ENCODE peak calls at places on chromosome 17, in five cellular contexts. Z, N, R, P and I are unnamed samples.

GRCh38 chr17:40315678-40316570 is 6.9 kb downstream of the RARA start:
- DNase-seq in Z (peak; percentile 21), N (no peak), R (no peak), P (peak; percentile 50), I (no peak)

GRCh38 chr17:15926039-15926740 is 18.7 kb upstream of the ADORA2B start:
- DNase-seq in Z (no peak), N (no peak), R (peak; percentile 95), P (no peak), I (no peak)

GRCh38 chr17:44906987-44907681 is 7.9 kb upstream of the EFTUD2 start:
- DNase-seq in Z (no peak), N (peak; percentile 23), R (peak; percentile 32), P (no peak), I (no peak)

GRCh38 chr17:19386276-19386863 is 620 bp downstream of the MFAP4 start:
- DNase-seq in Z (peak; percentile 85), N (peak; percentile 72), R (peak; percentile 90), P (no peak), I (peak; percentile 96)

GRCh38 chr17:76414334-76415295 is 30.2 kb downstream of the SPHK1 start:
- DNase-seq in Z (peak; percentile 80), N (peak; percentile 62), R (peak; percentile 71), P (no peak), I (peak; percentile 45)

GRCh38 chr17:45316271-45317112 is at the start of gene MAP3K14:
- DNase-seq in Z (peak; percentile 75), N (peak; percentile 57), R (peak; percentile 81), P (peak; percentile 84), I (peak; percentile 54)

GRCh38 chr17:56510554-56511342 is 82.8 kb upstream of the NOG start:
- DNase-seq in Z (no peak), N (no peak), R (no peak), P (peak; percentile 50), I (no peak)

GRCh38 chr17:30309591-30309990 is 17.8 kb upstream of the BLMH start:
- DNase-seq in Z (no peak), N (peak; percentile 82), R (no peak), P (no peak), I (peak; percentile 36)

GRCh38 chr17:77318491-77319210 is 177.9 kb downstream of the SEC14L1 start:
- DNase-seq in Z (peak; percentile 78), N (no peak), R (peak; percentile 70), P (peak; percentile 50), I (peak; percentile 54)

GRCh38 chr17:40350410-40351184 is 13.9 kb downstream of the GJD3 start:
- DNase-seq in Z (peak; percentile 32), N (no peak), R (no peak), P (no peak), I (peak; percentile 35)

GRCh38 chr17:61486135-61487120 is 34.2 kb downstream of the TBX4 start:
- DNase-seq in Z (peak; percentile 17), N (no peak), R (peak; percentile 66), P (no peak), I (no peak)

GRCh38 chr17:67863624-67864247 is 38.4 kb downstream of the BPTF start:
- DNase-seq in Z (no peak), N (no peak), R (no peak), P (no peak), I (no peak)

GRCh38 chr17:13395346-13395745 is 206.4 kb downstream of the HS3ST3A1 start:
- DNase-seq in Z (no peak), N (no peak), R (no peak), P (no peak), I (peak; percentile 71)

GRCh38 chr17:60845012-60845411 is 167.4 kb downstream of the BCAS3 start:
- DNase-seq in Z (no peak), N (no peak), R (no peak), P (no peak), I (no peak)

GRCh38 chr17:58306131-58306951 is 22.3 kb downstream of the TSPOAP1 start:
- DNase-seq in Z (peak; percentile 2), N (no peak), R (no peak), P (peak; percentile 27), I (no peak)

GRCh38 chr17:32335647-32336046 is 6.3 kb downstream of the C17orf75 start:
- DNase-seq in Z (no peak), N (peak; percentile 84), R (no peak), P (no peak), I (peak; percentile 72)

GRCh38 chr17:6145946-6146345 is 75.8 kb downstream of the WSCD1 start:
- DNase-seq in Z (no peak), N (no peak), R (no peak), P (no peak), I (no peak)

GRCh38 chr17:77869665-77870132 is 88.8 kb upstream of the TNRC6C start:
- DNase-seq in Z (no peak), N (no peak), R (no peak), P (peak; percentile 60), I (no peak)

GRCh38 chr17:59683283-59683682 is 23.9 kb downstream of the PTRH2 start:
- DNase-seq in Z (no peak), N (no peak), R (no peak), P (no peak), I (no peak)

GRCh38 chr17:61927211-61928100 is at the start of gene INTS2:
- DNase-seq in Z (peak; percentile 95), N (peak; percentile 95), R (peak; percentile 96), P (peak; percentile 97), I (peak; percentile 94)

GRCh38 chr17:76011951-76012350 is 11.3 kb downstream of the CDK3 start:
- DNase-seq in Z (no peak), N (no peak), R (no peak), P (no peak), I (no peak)

GRCh38 chr17:53193044-53193443 is 629.7 kb upstream of the KIF2B start:
- DNase-seq in Z (no peak), N (no peak), R (no peak), P (no peak), I (no peak)
- H3K4me3 ChIP-seq in Z (no peak overlapping the region), N (no peak overlapping the region), R (no peak overlapping the region), P (no peak overlapping the region), I (no peak overlapping the region)

GRCh38 chr17:7825206-7825980 is 8.6 kb upstream of the KDM6B start:
- DNase-seq in Z (peak; percentile 53), N (no peak), R (no peak), P (no peak), I (no peak)
- TF ChIP-seq CTCF in Z (peak; percentile 35), N (no peak), R (peak; percentile 15), P (no peak), I (no peak)

DNA sequence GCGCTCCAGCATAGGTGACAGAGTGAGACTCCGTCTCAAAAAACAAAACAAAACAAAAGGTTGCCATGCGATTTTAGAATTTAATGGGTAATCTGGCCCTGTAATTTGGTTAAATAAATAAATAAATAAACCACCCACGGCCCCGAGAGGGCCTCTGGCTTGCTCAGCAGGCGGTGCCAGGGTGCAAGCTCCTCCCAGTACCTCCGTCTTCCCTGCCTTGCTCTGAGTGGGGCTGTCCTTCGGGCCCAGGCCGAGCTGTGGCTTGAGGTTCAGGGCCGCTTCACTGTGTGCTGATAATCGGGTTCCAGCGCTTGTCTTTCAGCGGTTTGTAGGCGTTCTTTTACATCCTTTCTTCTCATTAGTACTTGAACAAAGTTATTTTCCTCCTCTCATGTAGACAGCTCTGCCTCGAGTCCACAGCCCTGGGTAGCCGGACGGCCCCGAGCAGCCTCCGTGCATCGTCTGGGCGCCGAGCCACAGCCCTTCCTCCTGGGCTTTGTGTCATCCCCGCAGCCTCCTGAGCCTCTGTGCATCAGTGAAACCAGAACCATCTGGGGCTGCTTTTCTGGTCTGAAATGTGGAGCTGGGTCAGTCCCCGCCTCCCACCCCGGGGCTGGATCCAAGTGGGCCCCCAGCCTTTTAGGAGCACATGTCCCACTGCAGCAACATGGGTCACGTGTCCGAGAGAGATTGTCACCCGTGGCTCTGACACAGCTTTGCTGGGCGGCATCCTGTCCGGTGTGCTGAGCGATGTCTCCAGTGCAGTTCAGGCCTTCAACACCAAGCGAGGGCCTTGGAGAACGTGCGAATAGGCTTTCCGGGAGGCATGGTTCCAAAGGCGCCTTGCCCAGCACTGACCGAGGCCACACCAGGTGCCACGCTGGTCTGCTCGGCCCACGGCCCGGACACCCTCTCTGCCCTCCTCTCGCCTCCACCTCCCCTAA is 157.4 kb upstream of the CHMP6 start:
- DNase-seq in Z (peak; percentile 81), N (peak; percentile 62), R (peak; percentile 76), P (peak; percentile 48), I (peak; percentile 94)
- H3K4me3 ChIP-seq in Z (no peak overlapping the region), N (no peak overlapping the region), R (no peak overlapping the region), P (no peak overlapping the region), I (peak overlapping the region; percentile 52)

GRCh38 chr17:17089206-17089550 is 46.9 kb downstream of the MPRIP start:
- DNase-seq in Z (peak; percentile 9), N (no peak), R (no peak), P (no peak), I (no peak)

GRCh38 chr17:17088104-17088485 is 45.8 kb downstream of the MPRIP start:
- DNase-seq in Z (peak; percentile 16), N (no peak), R (no peak), P (no peak), I (no peak)

GRCh38 chr17:17088511-17089205 is 46.4 kb downstream of the MPRIP start:
- DNase-seq in Z (peak; percentile 11), N (no peak), R (no peak), P (no peak), I (no peak)

GRCh38 chr17:17086585-17086984 is 44.3 kb downstream of the MPRIP start:
- DNase-seq in Z (peak; percentile 10), N (no peak), R (no peak), P (no peak), I (no peak)

DNA sequence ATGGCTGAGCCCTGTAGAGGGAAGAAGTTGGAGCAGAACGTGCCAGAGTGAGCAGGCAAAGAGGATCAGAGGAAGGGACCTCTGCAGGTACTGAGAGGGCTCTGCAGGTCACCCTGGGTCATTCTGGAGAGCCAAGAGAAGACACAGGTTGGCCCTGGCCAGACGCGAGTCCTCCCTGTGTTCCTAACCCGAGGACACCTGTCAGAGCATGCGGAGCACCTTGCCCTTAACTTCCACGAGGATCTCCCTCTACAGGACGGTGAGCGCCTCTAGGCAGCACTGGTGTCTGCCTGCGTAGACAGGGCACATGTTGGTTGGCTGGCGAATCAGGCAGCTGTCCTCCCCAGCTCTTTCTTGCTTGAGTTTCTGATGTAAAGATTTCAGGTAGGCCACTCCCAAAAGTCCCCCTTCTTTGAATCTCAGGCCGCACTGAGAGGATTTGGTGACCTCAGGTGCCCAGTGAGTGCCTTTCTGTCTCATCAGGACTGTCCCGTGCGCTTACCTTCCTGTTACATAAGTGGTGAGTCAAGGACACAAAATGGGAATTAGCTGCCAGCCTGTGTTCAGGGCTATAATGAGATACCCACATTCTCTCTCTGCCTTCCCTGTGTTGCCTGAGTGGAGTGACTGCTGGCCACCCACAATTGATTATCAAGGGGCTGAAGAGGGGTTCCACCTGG is 45.3 kb downstream of the MPRIP start:
- DNase-seq in Z (peak; percentile 56), N (no peak), R (no peak), P (no peak), I (no peak)
- TF ChIP-seq CTCF in Z (no peak), N (no peak), R (no peak), P (no peak), I (no peak)

DNA sequence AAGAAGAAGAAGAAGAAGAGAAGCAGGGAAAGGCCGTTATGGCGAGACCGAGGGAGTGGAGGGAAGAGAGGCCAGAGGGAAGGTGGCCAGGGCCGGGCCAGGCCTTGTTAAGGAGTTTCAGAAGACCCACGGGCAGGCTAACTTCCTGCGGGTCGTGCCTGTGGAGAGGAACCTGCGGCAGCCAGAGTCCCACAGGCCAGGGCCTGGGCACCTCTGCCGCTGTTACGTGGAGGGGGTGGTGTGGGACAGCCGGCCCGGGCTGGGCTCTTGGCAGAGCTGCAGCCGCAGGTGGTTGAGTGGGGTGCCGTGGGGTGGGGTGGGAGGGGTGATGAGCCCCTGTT is 5.5 kb downstream of the WDR81 start:
- DNase-seq in Z (no peak), N (no peak), R (no peak), P (no peak), I (no peak)
- H3K4me3 ChIP-seq in Z (no peak overlapping the region), N (no peak overlapping the region), R (no peak overlapping the region), P (no peak overlapping the region), I (no peak overlapping the region)

GRCh38 chr17:7315570-7316243 is 547 bp upstream of the GPS2 start:
- DNase-seq in Z (no peak), N (no peak), R (no peak), P (no peak), I (no peak)
- TF ChIP-seq CTCF in Z (no peak), N (no peak), R (no peak), P (no peak), I (no peak)